ENCODE peak calls at places on chromosomes 4 and X, in ten cellular contexts. K is neural crest cell, Q is GM23338, G is SJSA1, I is GDM1, P is H7, F is RKO, A is stomach, E is tibial nerve, L is fibroblast of the aortic adventitia. T is an unnamed sample.

GRCh38 chrX:76796311-76796710 is 368.8 kb downstream of the MAGEE1 start:
- DNase-seq in K (no peak), Q (peak), G (no peak), I (no peak), P (no peak), F (peak), A (no peak), E (no peak), L (no peak), T (no peak)

GRCh38 chr4:15349426-15349825 is 78.4 kb upstream of the C1QTNF7 start:
- DNase-seq in K (no peak), Q (no peak), G (no peak), I (no peak), P (no peak), F (no peak), A (no peak), E (no peak), L (no peak), T (no peak)

GRCh38 chr4:10656988-10657387 is 27.6 kb downstream of the CLNK start:
- DNase-seq in K (no peak), Q (no peak), G (no peak), I (no peak), P (no peak), F (no peak), A (no peak), E (no peak), L (peak), T (no peak)

GRCh38 chrX:103276581-103277002 is at the start of gene TCEAL5:
- DNase-seq in K (no peak), Q (peak), G (no peak), I (no peak), P (peak), F (no peak), A (no peak), E (no peak), L (no peak), T (no peak)

GRCh38 chr4:164169591-164169990 is 584.3 kb upstream of the SMIM31 start:
- DNase-seq in K (no peak), Q (no peak), G (no peak), I (no peak), P (no peak), F (peak), A (no peak), E (no peak), L (no peak), T (no peak)

GRCh38 chr4:163810757-163811156 is 316.3 kb downstream of the TMA16 start:
- DNase-seq in K (no peak), Q (no peak), G (no peak), I (no peak), P (no peak), F (no peak), A (no peak), E (no peak), L (no peak), T (no peak)

GRCh38 chr4:14264437-14264836 is 636.9 kb upstream of the BOD1L1 start:
- DNase-seq in K (no peak), Q (peak), G (no peak), I (no peak), P (peak), F (no peak), A (no peak), E (no peak), L (peak), T (no peak)

GRCh38 chr4:128737098-128737513 is 72.4 kb upstream of the JADE1 start:
- DNase-seq in K (no peak), Q (peak), G (no peak), I (no peak), P (no peak), F (no peak), A (peak), E (no peak), L (peak), T (no peak)

GRCh38 chr4:108466936-108467902 is 153.2 kb upstream of the RPL34 start:
- DNase-seq in K (no peak), Q (no peak), G (no peak), I (no peak), P (no peak), F (peak), A (no peak), E (no peak), L (peak), T (no peak)

GRCh38 chr4:154389142-154389541 is 102.5 kb downstream of the DCHS2 start:
- DNase-seq in K (no peak), Q (no peak), G (no peak), I (no peak), P (no peak), F (no peak), A (no peak), E (no peak), L (no peak), T (no peak)

GRCh38 chrX:116749943-116750342 is 287.2 kb upstream of the CT83 start:
- DNase-seq in K (no peak), Q (no peak), G (no peak), I (no peak), P (no peak), F (no peak), A (no peak), E (no peak), L (no peak), T (no peak)

GRCh38 chrX:97200454-97200853 is 316.7 kb downstream of the RPA4 start:
- DNase-seq in K (no peak), Q (peak), G (no peak), I (no peak), P (no peak), F (no peak), A (no peak), E (no peak), L (no peak), T (no peak)

GRCh38 chrX:16445166-16445752 is 204.7 kb upstream of the S100G start:
- DNase-seq in K (peak), Q (peak), G (peak), I (no peak), P (peak), F (peak), A (peak), E (no peak), L (peak), T (no peak)

GRCh38 chr4:6665320-6665654 is 24.8 kb downstream of the MRFAP1 start:
- DNase-seq in K (no peak), Q (no peak), G (no peak), I (no peak), P (no peak), F (no peak), A (no peak), E (no peak), L (no peak), T (no peak)

GRCh38 chrX:114075073-114075673 is 508.7 kb upstream of the HTR2C start:
- DNase-seq in K (no peak), Q (no peak), G (no peak), I (no peak), P (no peak), F (peak), A (no peak), E (no peak), L (peak), T (no peak)

GRCh38 chr4:7631288-7631633 is 196.5 kb upstream of the PSAPL1 start:
- DNase-seq in K (no peak), Q (no peak), G (no peak), I (no peak), P (no peak), F (no peak), A (no peak), E (no peak), L (no peak), T (no peak)

GRCh38 chrX:46574337-46574940 is 874 bp downstream of the CHST7 start:
- DNase-seq in K (peak), Q (peak), G (peak), I (no peak), P (peak), F (no peak), A (no peak), E (no peak), L (no peak), T (no peak)

GRCh38 chrX:151697537-151697936 is 2.3 kb downstream of the PRRG3 start:
- DNase-seq in K (no peak), Q (no peak), G (no peak), I (no peak), P (no peak), F (no peak), A (no peak), E (peak), L (peak), T (no peak)

GRCh38 chrX:413322-414201 is 26.9 kb upstream of the PPP2R3B start:
- DNase-seq in K (peak), Q (peak), G (no peak), I (no peak), P (peak), F (no peak), A (no peak), E (no peak), L (peak), T (no peak)

GRCh38 chrX:48834383-48834709 is 1.1 kb downstream of the PCSK1N start:
- DNase-seq in K (no peak), Q (no peak), G (no peak), I (no peak), P (no peak), F (no peak), A (no peak), E (no peak), L (no peak), T (no peak)

GRCh38 chr4:6443035-6444023 is 29.1 kb downstream of the PPP2R2C start:
- DNase-seq in K (no peak), Q (no peak), G (no peak), I (no peak), P (no peak), F (no peak), A (no peak), E (no peak), L (no peak), T (no peak)

GRCh38 chrX:283115-283845 is 2.1 kb downstream of the PLCXD1 start:
- DNase-seq in K (peak), Q (peak), G (peak), I (no peak), P (peak), F (no peak), A (peak), E (peak), L (peak), T (peak)

GRCh38 chr4:24211821-24212220 is 322.0 kb upstream of the PPARGC1A start:
- DNase-seq in K (no peak), Q (no peak), G (no peak), I (no peak), P (no peak), F (peak), A (no peak), E (no peak), L (peak), T (no peak)

GRCh38 chrX:110322603-110323002 is 4.7 kb upstream of the AMMECR1 start:
- DNase-seq in K (no peak), Q (no peak), G (no peak), I (no peak), P (no peak), F (peak), A (no peak), E (no peak), L (peak), T (no peak)

GRCh38 chrX:154696328-154697045 is 43.1 kb upstream of the CTAG2 start:
- DNase-seq in K (no peak), Q (no peak), G (no peak), I (no peak), P (no peak), F (peak), A (no peak), E (no peak), L (peak), T (no peak)

GRCh38 chr4:97073194-97073593 is 1070.1 kb downstream of the STPG2 start:
- DNase-seq in K (no peak), Q (no peak), G (no peak), I (no peak), P (no peak), F (no peak), A (no peak), E (no peak), L (no peak), T (no peak)

GRCh38 chr4:105112274-105112673 is 34.4 kb upstream of the TET2 start:
- DNase-seq in K (no peak), Q (no peak), G (no peak), I (no peak), P (no peak), F (no peak), A (no peak), E (no peak), L (no peak), T (no peak)

GRCh38 chr4:185215261-185215660 is 5.9 kb downstream of the SNX25 start:
- DNase-seq in K (no peak), Q (peak), G (no peak), I (no peak), P (peak), F (no peak), A (no peak), E (no peak), L (no peak), T (no peak)

GRCh38 chrX:100410083-100410590 is at the start of gene PCDH19:
- DNase-seq in K (peak), Q (peak), G (no peak), I (no peak), P (peak), F (no peak), A (peak), E (peak), L (peak), T (no peak)

GRCh38 chr4:93730251-93730650 is 98.3 kb upstream of the ATOH1 start:
- DNase-seq in K (no peak), Q (no peak), G (no peak), I (no peak), P (no peak), F (no peak), A (no peak), E (no peak), L (no peak), T (no peak)

GRCh38 chr4:112604590-112604989 is 32.1 kb downstream of the ZGRF1 start:
- DNase-seq in K (peak), Q (peak), G (no peak), I (peak), P (peak), F (peak), A (no peak), E (no peak), L (peak), T (no peak)

T was measured in omental fat pad.